ENCODE peak calls at places on chromosomes 11 and 22, in eight cellular contexts. C is T-helper 2 cell; P is globus pallidus; N is cerebellum; X is NCI-H1092; L is stimulated activated CD8-positive, alpha-beta memory T cell treated with anti-CD3 and anti-CD28 coated beads, Interleukin-2, amount 100 ng/mL, for 48 hours; D is stimulated activated CD4-positive, alpha-beta T cell treated with anti-CD3 and anti-CD28 coated beads, Interleukin-2, amount 100 ng/mL, for 48 hours; Z is SHP77. G is an unnamed sample.

GRCh38 chr11:68402355-68403031 is 58.1 kb upstream of the PPP6R3 start:
- DNase-seq in C (no peak), P (no peak), N (no peak), X (no peak), L (no peak), D (no peak), Z (no peak), G (no peak)

GRCh38 chr22:28815729-28816128 is 15.4 kb upstream of the XBP1 start:
- DNase-seq in C (no peak), P (no peak), N (no peak), X (no peak), L (no peak), D (no peak), Z (no peak), G (no peak)

GRCh38 chr11:112355726-112356125 is 95.1 kb upstream of the PLET1 start:
- DNase-seq in C (no peak), P (no peak), N (peak), X (peak), L (no peak), D (no peak), Z (peak), G (no peak)

GRCh38 chr11:19602406-19602805 is 110.2 kb upstream of the NAV2 start:
- DNase-seq in C (no peak), P (no peak), N (no peak), X (no peak), L (no peak), D (no peak), Z (no peak), G (no peak)

GRCh38 chr11:97607301-97608000 is 1217.6 kb downstream of the JRKL start:
- DNase-seq in C (no peak), P (no peak), N (no peak), X (no peak), L (no peak), D (no peak), Z (no peak), G (no peak)

GRCh38 chr11:29159552-29160465 is 857.0 kb downstream of the KCNA4 start:
- DNase-seq in C (no peak), P (peak), N (peak), X (peak), L (no peak), D (no peak), Z (peak), G (peak)

GRCh38 chr11:24585192-24585591 is 88.3 kb downstream of the LUZP2 start:
- DNase-seq in C (no peak), P (no peak), N (no peak), X (no peak), L (no peak), D (no peak), Z (no peak), G (no peak)

GRCh38 chr22:35479359-35479758 is 61.3 kb upstream of the RASD2 start:
- DNase-seq in C (no peak), P (no peak), N (no peak), X (no peak), L (no peak), D (no peak), Z (no peak), G (no peak)

GRCh38 chr11:74682731-74683278 is 48.4 kb downstream of the CHRDL2 start:
- DNase-seq in C (no peak), P (no peak), N (no peak), X (no peak), L (no peak), D (no peak), Z (no peak), G (no peak)

GRCh38 chr11:73274722-73275380 is 2.7 kb downstream of the P2RY6 start:
- DNase-seq in C (no peak), P (no peak), N (no peak), X (no peak), L (no peak), D (no peak), Z (no peak), G (no peak)

GRCh38 chr22:20246368-20247009 is 21.6 kb downstream of the RTN4R start:
- DNase-seq in C (no peak), P (no peak), N (no peak), X (no peak), L (no peak), D (no peak), Z (no peak), G (no peak)

GRCh38 chr11:76362716-76363115 is 18.2 kb downstream of the THAP12 start:
- DNase-seq in C (no peak), P (no peak), N (no peak), X (no peak), L (no peak), D (no peak), Z (no peak), G (no peak)

GRCh38 chr11:47215366-47215925 is 672 bp downstream of the DDB2 start:
- DNase-seq in C (no peak), P (no peak), N (no peak), X (peak), L (no peak), D (no peak), Z (no peak), G (no peak)

GRCh38 chr11:18383388-18384156 is 10.8 kb upstream of the LDHA start:
- DNase-seq in C (peak), P (no peak), N (peak), X (peak), L (peak), D (peak), Z (peak), G (peak)

GRCh38 chr11:8947230-8947943 is 4.6 kb upstream of the ASCL3 start:
- DNase-seq in C (no peak), P (no peak), N (no peak), X (no peak), L (no peak), D (no peak), Z (no peak), G (no peak)

GRCh38 chr11:67303989-67304411 is 670 bp downstream of the SSH3 start:
- DNase-seq in C (peak), P (no peak), N (peak), X (no peak), L (no peak), D (no peak), Z (no peak), G (peak)

GRCh38 chr22:17260950-17261349 is 41.7 kb upstream of the ADA2 start:
- DNase-seq in C (no peak), P (no peak), N (no peak), X (no peak), L (no peak), D (no peak), Z (peak), G (no peak)

GRCh38 chr11:85810521-85810870 is 445 bp downstream of the SYTL2 start:
- DNase-seq in C (no peak), P (no peak), N (no peak), X (no peak), L (no peak), D (no peak), Z (no peak), G (no peak)

GRCh38 chr11:128862913-128863660 is 4.0 kb downstream of the KCNJ1 start:
- DNase-seq in C (no peak), P (no peak), N (no peak), X (no peak), L (no peak), D (no peak), Z (no peak), G (no peak)

GRCh38 chr11:71463331-71464211 is 10.6 kb downstream of the NADSYN1 start:
- DNase-seq in C (no peak), P (no peak), N (no peak), X (no peak), L (no peak), D (no peak), Z (no peak), G (no peak)

GRCh38 chr11:67384851-67385366 is 6.9 kb upstream of the RAD9A start:
- DNase-seq in C (no peak), P (peak), N (no peak), X (no peak), L (no peak), D (no peak), Z (no peak), G (no peak)

GRCh38 chr11:107590460-107591097 is 368 bp upstream of the ELMOD1 start:
- DNase-seq in C (no peak), P (no peak), N (no peak), X (no peak), L (no peak), D (no peak), Z (no peak), G (no peak)

GRCh38 chr11:122210378-122210995 is 94.5 kb upstream of the BLID start:
- DNase-seq in C (no peak), P (peak), N (no peak), X (no peak), L (no peak), D (no peak), Z (no peak), G (no peak)

GRCh38 chr22:40436460-40437431 is 66.4 kb downstream of the SGSM3 start:
- DNase-seq in C (no peak), P (peak), N (peak), X (no peak), L (no peak), D (no peak), Z (peak), G (no peak)

G was measured in ureter.